ENCODE peak calls at places on chromosome 9, in eight cellular contexts. A is effector memory CD8-positive, alpha-beta T cell; L is natural killer cell; J is heart right ventricle; Z is stimulated activated memory B cell treated with anti-CD40 and anti-IgM and Interleukin-4, amounts not matched to agents 10 μg/mL and 1 μg/mL and 100 μg/mL, for 72 hours; D is mucosa of descending colon; G is activated CD8-positive, alpha-beta memory T cell treated with anti-CD3 and anti-CD28 coated beads, Interleukin-2, amount 10 ng/mL, durations not matched to agents 7 days and 5 days; K is HCT116. C is an unnamed sample.

GRCh38 chr9:97766610-97767009 is 69.5 kb upstream of the XPA start:
- ATAC-seq in A (no peak), L (no peak), J (no peak), Z (no peak), D (no peak), G (no peak), K (no peak), C (no peak)

GRCh38 chr9:128254855-128255759 is 20.7 kb downstream of the GOLGA2 start:
- ATAC-seq in A (no peak), L (no peak), J (peak; percentile 66), Z (no peak), D (peak; percentile 28), G (no peak), K (peak; percentile 57), C (no peak)

GRCh38 chr9:99253772-99254431 is 31.8 kb downstream of the SEC61B start:
- ATAC-seq in A (peak; percentile 87), L (peak; percentile 86), J (no peak), Z (peak; percentile 91), D (peak; percentile 64), G (peak; percentile 89), K (peak; percentile 30), C (peak; percentile 39)

GRCh38 chr9:116693233-116693731 is 6.2 kb downstream of the TRIM32 start:
- ATAC-seq in A (no peak), L (no peak), J (no peak), Z (no peak), D (peak; percentile 67), G (no peak), K (no peak), C (peak; percentile 74)

GRCh38 chr9:113258282-113258681 is 17.1 kb downstream of the CDC26 start:
- ATAC-seq in A (no peak), L (no peak), J (no peak), Z (no peak), D (no peak), G (no peak), K (no peak), C (no peak)

GRCh38 chr9:76667521-76667957 is 96.7 kb upstream of the PCA3 start:
- ATAC-seq in A (no peak), L (no peak), J (no peak), Z (no peak), D (no peak), G (no peak), K (no peak), C (no peak)

GRCh38 chr9:21919377-21920362 is 74.5 kb downstream of the CDKN2A start:
- ATAC-seq in A (peak; percentile 95), L (peak; percentile 86), J (no peak), Z (no peak), D (peak; percentile 96), G (peak; percentile 96), K (peak; percentile 70), C (no peak)

GRCh38 chr9:75039804-75040203 is 11.7 kb upstream of the CARNMT1 start:
- ATAC-seq in A (no peak), L (no peak), J (no peak), Z (peak; percentile 76), D (no peak), G (no peak), K (no peak), C (no peak)

GRCh38 chr9:135949666-135950134 is 11.5 kb downstream of the UBAC1 start:
- ATAC-seq in A (no peak), L (no peak), J (no peak), Z (no peak), D (no peak), G (no peak), K (no peak), C (no peak)

GRCh38 chr9:88807426-88807825 is 183.8 kb upstream of the S1PR3 start:
- ATAC-seq in A (no peak), L (no peak), J (no peak), Z (no peak), D (no peak), G (no peak), K (no peak), C (no peak)

C was measured in esophagus mucosa.